ENCODE peak calls at places on chromosomes 6 and 20, in seven cellular contexts. N is heart left ventricle, Z is uterus, X is EL, V is ovary, K is T-cell, M is activated T-cell treated with anti-CD3 and anti-CD28 coated beads for 24 hours. U is an unnamed sample.

GRCh38 chr6:7391244-7391643 is 1.6 kb downstream of the RIOK1 start:
- DNase-seq in N (no peak), Z (no peak), X (peak; percentile 23), V (no peak), K (no peak), M (no peak), U (no peak)

GRCh38 chr6:28245206-28245941 is 6.7 kb downstream of the ZKSCAN4 start:
- DNase-seq in N (no peak), Z (no peak), X (no peak), V (no peak), K (no peak), M (no peak), U (no peak)

GRCh38 chr20:33015114-33015491 is 7.6 kb downstream of the BPIFB2 start:
- DNase-seq in N (no peak), Z (no peak), X (no peak), V (no peak), K (no peak), M (no peak), U (no peak)

GRCh38 chr6:93323630-93324029 is 95.7 kb downstream of the EPHA7 start:
- DNase-seq in N (no peak), Z (no peak), X (no peak), V (no peak), K (no peak), M (no peak), U (no peak)

GRCh38 chr6:37659561-37659960 is 38.1 kb downstream of the MDGA1 start:
- DNase-seq in N (no peak), Z (no peak), X (no peak), V (no peak), K (no peak), M (no peak), U (no peak)

GRCh38 chr6:122869437-122870024 is 80.5 kb downstream of the SMPDL3A start:
- DNase-seq in N (no peak), Z (peak; percentile 14), X (peak; percentile 32), V (no peak), K (no peak), M (no peak), U (no peak)

GRCh38 chr6:3561745-3562144 is 104.9 kb upstream of the SLC22A23 start:
- DNase-seq in N (no peak), Z (no peak), X (no peak), V (no peak), K (no peak), M (no peak), U (no peak)

GRCh38 chr6:149499066-149499465 is 14.3 kb upstream of the ZC3H12D start:
- DNase-seq in N (no peak), Z (no peak), X (peak; percentile 92), V (no peak), K (no peak), M (no peak), U (no peak)